ENCODE peak calls at places on chromosomes 1 and 21, in seven cellular contexts. One of them, this sample, is unnamed.

GRCh38 chr1:81949421-81949820 is 148.7 kb downstream of the ADGRL2 start:
- DNase-seq in D721Med: no peak
- DNase-seq in HuH-7.5: no peak
- DNase-seq in choroid plexus epithelial cell: no peak
- DNase-seq in DMS79 treated with DMSO at 0.1 percent for 48 hours: no peak
- DNase-seq in cortex of kidney: no peak
- DNase-seq in stimulated activated CD4-positive, alpha-beta T cell treated with anti-CD3 and anti-CD28 coated beads, Interleukin-12 subunit alpha, Interleukin-12 subunit beta, amount 100 ng/mL, for 48 hours: no peak
- DNase-seq in this sample: no peak

GRCh38 chr1:151919246-151919645 is 9.9 kb upstream of the THEM4 start:
- DNase-seq in D721Med: no peak
- DNase-seq in HuH-7.5: no peak
- DNase-seq in choroid plexus epithelial cell: no peak
- DNase-seq in DMS79 treated with DMSO at 0.1 percent for 48 hours: no peak
- DNase-seq in cortex of kidney: no peak
- DNase-seq in stimulated activated CD4-positive, alpha-beta T cell treated with anti-CD3 and anti-CD28 coated beads, Interleukin-12 subunit alpha, Interleukin-12 subunit beta, amount 100 ng/mL, for 48 hours: no peak
- DNase-seq in this sample: no peak

GRCh38 chr1:223337174-223337869 is 26.7 kb downstream of the SUSD4 start:
- DNase-seq in D721Med: no peak
- DNase-seq in HuH-7.5: no peak
- DNase-seq in choroid plexus epithelial cell: no peak
- DNase-seq in DMS79 treated with DMSO at 0.1 percent for 48 hours: no peak
- DNase-seq in cortex of kidney: no peak
- DNase-seq in stimulated activated CD4-positive, alpha-beta T cell treated with anti-CD3 and anti-CD28 coated beads, Interleukin-12 subunit alpha, Interleukin-12 subunit beta, amount 100 ng/mL, for 48 hours: no peak
- DNase-seq in this sample: no peak

GRCh38 chr1:22930235-22930912 is 42.3 kb downstream of the LACTBL1 start:
- DNase-seq in D721Med: peak; percentile 45
- DNase-seq in HuH-7.5: peak; percentile 77
- DNase-seq in choroid plexus epithelial cell: peak; percentile 48
- DNase-seq in DMS79 treated with DMSO at 0.1 percent for 48 hours: no peak
- DNase-seq in cortex of kidney: no peak
- DNase-seq in stimulated activated CD4-positive, alpha-beta T cell treated with anti-CD3 and anti-CD28 coated beads, Interleukin-12 subunit alpha, Interleukin-12 subunit beta, amount 100 ng/mL, for 48 hours: peak; percentile 4
- DNase-seq in this sample: peak; percentile 33

GRCh38 chr1:47624531-47624930 is 186.7 kb downstream of the FOXD2 start:
- DNase-seq in D721Med: no peak
- DNase-seq in HuH-7.5: no peak
- DNase-seq in choroid plexus epithelial cell: no peak
- DNase-seq in DMS79 treated with DMSO at 0.1 percent for 48 hours: peak; percentile 27
- DNase-seq in cortex of kidney: no peak
- DNase-seq in stimulated activated CD4-positive, alpha-beta T cell treated with anti-CD3 and anti-CD28 coated beads, Interleukin-12 subunit alpha, Interleukin-12 subunit beta, amount 100 ng/mL, for 48 hours: no peak
- DNase-seq in this sample: no peak

GRCh38 chr1:231116741-231117140 is 45.1 kb upstream of the TRIM67 start:
- DNase-seq in D721Med: no peak
- DNase-seq in HuH-7.5: no peak
- DNase-seq in choroid plexus epithelial cell: no peak
- DNase-seq in DMS79 treated with DMSO at 0.1 percent for 48 hours: no peak
- DNase-seq in cortex of kidney: no peak
- DNase-seq in stimulated activated CD4-positive, alpha-beta T cell treated with anti-CD3 and anti-CD28 coated beads, Interleukin-12 subunit alpha, Interleukin-12 subunit beta, amount 100 ng/mL, for 48 hours: no peak
- DNase-seq in this sample: no peak

GRCh38 chr1:59903136-59903754 is 23.3 kb downstream of the CYP2J2 start:
- DNase-seq in D721Med: no peak
- DNase-seq in HuH-7.5: no peak
- DNase-seq in choroid plexus epithelial cell: peak; percentile 26
- DNase-seq in DMS79 treated with DMSO at 0.1 percent for 48 hours: no peak
- DNase-seq in cortex of kidney: no peak
- DNase-seq in stimulated activated CD4-positive, alpha-beta T cell treated with anti-CD3 and anti-CD28 coated beads, Interleukin-12 subunit alpha, Interleukin-12 subunit beta, amount 100 ng/mL, for 48 hours: no peak
- DNase-seq in this sample: peak; percentile 4

GRCh38 chr1:153661111-153661708 is 2.7 kb downstream of the SNAPIN start:
- DNase-seq in D721Med: no peak
- DNase-seq in HuH-7.5: no peak
- DNase-seq in choroid plexus epithelial cell: peak; percentile 9
- DNase-seq in DMS79 treated with DMSO at 0.1 percent for 48 hours: no peak
- DNase-seq in cortex of kidney: no peak
- DNase-seq in stimulated activated CD4-positive, alpha-beta T cell treated with anti-CD3 and anti-CD28 coated beads, Interleukin-12 subunit alpha, Interleukin-12 subunit beta, amount 100 ng/mL, for 48 hours: no peak
- DNase-seq in this sample: no peak

GRCh38 chr1:112618721-112619517 is at the start of gene ST7L:
- DNase-seq in D721Med: peak; percentile 62
- DNase-seq in HuH-7.5: peak; percentile 27
- DNase-seq in choroid plexus epithelial cell: peak; percentile 69
- DNase-seq in DMS79 treated with DMSO at 0.1 percent for 48 hours: peak; percentile 66
- DNase-seq in cortex of kidney: peak; percentile 17
- DNase-seq in stimulated activated CD4-positive, alpha-beta T cell treated with anti-CD3 and anti-CD28 coated beads, Interleukin-12 subunit alpha, Interleukin-12 subunit beta, amount 100 ng/mL, for 48 hours: peak; percentile 47
- DNase-seq in this sample: peak; percentile 76

GRCh38 chr1:100249537-100250257 is at the start of gene DBT:
- DNase-seq in D721Med: peak; percentile 63
- DNase-seq in HuH-7.5: peak; percentile 77
- DNase-seq in choroid plexus epithelial cell: peak; percentile 97
- DNase-seq in DMS79 treated with DMSO at 0.1 percent for 48 hours: peak; percentile 97
- DNase-seq in cortex of kidney: no peak
- DNase-seq in stimulated activated CD4-positive, alpha-beta T cell treated with anti-CD3 and anti-CD28 coated beads, Interleukin-12 subunit alpha, Interleukin-12 subunit beta, amount 100 ng/mL, for 48 hours: peak; percentile 91
- DNase-seq in this sample: peak; percentile 94

GRCh38 chr21:29300547-29301138 is 1.9 kb downstream of the BACH1 start:
- DNase-seq in D721Med: no peak
- DNase-seq in HuH-7.5: no peak
- DNase-seq in choroid plexus epithelial cell: peak; percentile 75
- DNase-seq in DMS79 treated with DMSO at 0.1 percent for 48 hours: peak; percentile 65
- DNase-seq in cortex of kidney: no peak
- DNase-seq in stimulated activated CD4-positive, alpha-beta T cell treated with anti-CD3 and anti-CD28 coated beads, Interleukin-12 subunit alpha, Interleukin-12 subunit beta, amount 100 ng/mL, for 48 hours: no peak
- DNase-seq in this sample: peak; percentile 88

GRCh38 chr1:180580237-180580636 is 21.5 kb downstream of the OVAAL start:
- DNase-seq in D721Med: no peak
- DNase-seq in HuH-7.5: no peak
- DNase-seq in choroid plexus epithelial cell: peak; percentile 54
- DNase-seq in DMS79 treated with DMSO at 0.1 percent for 48 hours: peak; percentile 64
- DNase-seq in cortex of kidney: no peak
- DNase-seq in stimulated activated CD4-positive, alpha-beta T cell treated with anti-CD3 and anti-CD28 coated beads, Interleukin-12 subunit alpha, Interleukin-12 subunit beta, amount 100 ng/mL, for 48 hours: no peak
- DNase-seq in this sample: peak; percentile 36

GRCh38 chr1:92934395-92935378 is 26.6 kb downstream of the DIPK1A start:
- DNase-seq in D721Med: no peak
- DNase-seq in HuH-7.5: no peak
- DNase-seq in choroid plexus epithelial cell: peak; percentile 73
- DNase-seq in DMS79 treated with DMSO at 0.1 percent for 48 hours: peak; percentile 82
- DNase-seq in cortex of kidney: no peak
- DNase-seq in stimulated activated CD4-positive, alpha-beta T cell treated with anti-CD3 and anti-CD28 coated beads, Interleukin-12 subunit alpha, Interleukin-12 subunit beta, amount 100 ng/mL, for 48 hours: no peak
- DNase-seq in this sample: peak; percentile 77

This sample was measured in fibroblast of villous mesenchyme.